ENCODE peak calls at places on chromosomes 13 and 19, in nine cellular contexts. Y is SW 1271, D is neural crest cell, T is EH, F is aorta, B is Ammon's horn, P is non-pigmented ciliary epithelial cell, V is NCI-H226, H is cardiac muscle cell. X is an unnamed sample.

GRCh38 chr13:25860265-25860664 is 191.6 kb downstream of the SHISA2 start:
- DNase-seq in Y (no peak), D (no peak), T (no peak), F (no peak), B (no peak), P (no peak), V (no peak), H (no peak), X (no peak)

GRCh38 chr19:10112895-10113591 is 1.6 kb downstream of the P2RY11 start:
- DNase-seq in Y (no peak), D (peak; percentile 47), T (peak; percentile 44), F (peak; percentile 87), B (no peak), P (no peak), V (no peak), H (peak; percentile 56), X (peak; percentile 31)

GRCh38 chr13:104769520-104769919 is 1703.3 kb upstream of the SLC10A2 start:
- DNase-seq in Y (no peak), D (no peak), T (no peak), F (no peak), B (no peak), P (no peak), V (no peak), H (no peak), X (no peak)

GRCh38 chr13:80555796-80556195 is 214.9 kb upstream of the SPRY2 start:
- DNase-seq in Y (no peak), D (no peak), T (no peak), F (no peak), B (no peak), P (no peak), V (no peak), H (no peak), X (no peak)

GRCh38 chr13:80337011-80337688 is 3.8 kb downstream of the SPRY2 start:
- DNase-seq in Y (no peak), D (peak; percentile 12), T (peak; percentile 22), F (no peak), B (peak; percentile 35), P (no peak), V (no peak), H (peak; percentile 27), X (no peak)

GRCh38 chr19:7326105-7326877 is 22.4 kb upstream of the ARHGEF18 start:
- DNase-seq in Y (no peak), D (no peak), T (peak; percentile 36), F (peak; percentile 24), B (no peak), P (no peak), V (no peak), H (peak; percentile 21), X (no peak)

GRCh38 chr19:7360393-7360984 is 11.8 kb downstream of the ARHGEF18 start:
- DNase-seq in Y (no peak), D (no peak), T (no peak), F (peak; percentile 41), B (no peak), P (no peak), V (peak; percentile 34), H (peak; percentile 57), X (no peak)

GRCh38 chr13:83125791-83126190 is 756.5 kb downstream of the SLITRK1 start:
- DNase-seq in Y (no peak), D (no peak), T (no peak), F (no peak), B (no peak), P (no peak), V (no peak), H (no peak), X (no peak)

GRCh38 chr19:35270381-35270811 is 1.6 kb downstream of the USF2 start:
- DNase-seq in Y (no peak), D (no peak), T (no peak), F (no peak), B (no peak), P (no peak), V (no peak), H (no peak), X (no peak)

GRCh38 chr13:79079351-79079839 is 326.7 kb downstream of the RBM26 start:
- DNase-seq in Y (no peak), D (no peak), T (no peak), F (no peak), B (no peak), P (no peak), V (peak; percentile 4), H (no peak), X (no peak)

GRCh38 chr19:12708641-12709040 is 12.2 kb upstream of the FBXW9 start:
- DNase-seq in Y (no peak), D (no peak), T (no peak), F (no peak), B (no peak), P (no peak), V (no peak), H (no peak), X (no peak)

GRCh38 chr13:51958217-51958547 is 53.1 kb downstream of the ATP7B start:
- DNase-seq in Y (no peak), D (no peak), T (no peak), F (no peak), B (no peak), P (no peak), V (no peak), H (no peak), X (no peak)

GRCh38 chr19:39871362-39871761 is 25.2 kb upstream of the FBL start:
- DNase-seq in Y (no peak), D (no peak), T (no peak), F (peak; percentile 36), B (no peak), P (no peak), V (no peak), H (no peak), X (no peak)

GRCh38 chr13:74575729-74576125 is 441.5 kb upstream of the KLF12 start:
- DNase-seq in Y (no peak), D (peak; percentile 63), T (peak; percentile 54), F (peak; percentile 92), B (peak; percentile 78), P (no peak), V (peak; percentile 20), H (peak; percentile 70), X (no peak)

GRCh38 chr13:30676672-30677071 is 58.7 kb upstream of the ALOX5AP start:
- DNase-seq in Y (no peak), D (no peak), T (peak; percentile 42), F (no peak), B (no peak), P (no peak), V (no peak), H (peak; percentile 50), X (no peak)

GRCh38 chr19:15101479-15102082 is 5.6 kb upstream of the SYDE1 start:
- DNase-seq in Y (no peak), D (peak; percentile 44), T (peak; percentile 65), F (peak; percentile 22), B (no peak), P (no peak), V (no peak), H (peak; percentile 65), X (no peak)

GRCh38 chr13:32682740-32683139 is 96.5 kb downstream of the PDS5B start:
- DNase-seq in Y (no peak), D (no peak), T (no peak), F (no peak), B (no peak), P (no peak), V (no peak), H (no peak), X (no peak)

GRCh38 chr13:26971990-26972888 is 199.4 kb downstream of the USP12 start:
- DNase-seq in Y (peak; percentile 8), D (no peak), T (peak; percentile 21), F (peak; percentile 39), B (no peak), P (no peak), V (no peak), H (peak; percentile 29), X (no peak)

GRCh38 chr19:47093254-47093653 is 20.3 kb downstream of the ZC3H4 start:
- DNase-seq in Y (no peak), D (no peak), T (no peak), F (no peak), B (no peak), P (no peak), V (no peak), H (no peak), X (no peak)

GRCh38 chr13:28411859-28412353 is 83.0 kb downstream of the FLT1 start:
- DNase-seq in Y (no peak), D (no peak), T (peak; percentile 50), F (no peak), B (no peak), P (no peak), V (no peak), H (peak; percentile 47), X (no peak)

GRCh38 chr19:31350033-31350692 is 927 bp upstream of the TSHZ3 start:
- DNase-seq in Y (no peak), D (no peak), T (peak; percentile 49), F (peak; percentile 82), B (no peak), P (no peak), V (peak; percentile 6), H (peak; percentile 45), X (no peak)

GRCh38 chr19:8609210-8610040 is 1.1 kb downstream of the ADAMTS10 start:
- DNase-seq in Y (no peak), D (peak; percentile 50), T (peak; percentile 60), F (peak; percentile 89), B (peak; percentile 46), P (no peak), V (peak; percentile 59), H (peak; percentile 76), X (no peak)

GRCh38 chr13:88764103-88764502 is 1092.9 kb downstream of the SLITRK5 start:
- DNase-seq in Y (no peak), D (no peak), T (no peak), F (no peak), B (no peak), P (no peak), V (no peak), H (no peak), X (no peak)

GRCh38 chr19:40265763-40266099 is 19.4 kb downstream of the AKT2 start:
- DNase-seq in Y (no peak), D (no peak), T (no peak), F (no peak), B (no peak), P (no peak), V (no peak), H (no peak), X (no peak)